ENCODE peak calls at places on chromosomes 6 and 20, in five cellular contexts. P is AG09319, A is Daoy, Z is Peyer's patch, B is type B pancreatic cell. N is an unnamed sample.

GRCh38 chr6:53161481-53162009 is 12.9 kb upstream of the GCM1 start:
- DNase-seq in A (no peak), Z (no peak), P (no peak), B (no peak), N (no peak)

GRCh38 chr6:5997420-5998093 is 9.2 kb downstream of the NRN1 start:
- DNase-seq in B (no peak), P (no peak), Z (peak), A (peak), N (peak)

GRCh38 chr6:105879902-105880547 is 206.1 kb upstream of the PRDM1 start:
- DNase-seq in B (no peak), P (no peak), Z (no peak), A (no peak), N (peak)

GRCh38 chr20:23683807-23684206 is 5.0 kb downstream of the CST4 start:
- DNase-seq in Z (no peak), B (no peak), A (no peak), P (no peak), N (no peak)

GRCh38 chr20:25045343-25045712 is 12.6 kb downstream of the ACSS1 start:
- DNase-seq in Z (peak), P (no peak), B (no peak), A (no peak), N (no peak)

GRCh38 chr6:81727876-81728517 is 24.5 kb downstream of the TENT5A start:
- DNase-seq in B (no peak), P (no peak), A (no peak), Z (no peak), N (no peak)

GRCh38 chr6:11999245-11999644 is 12.9 kb upstream of the HIVEP1 start:
- DNase-seq in A (no peak), Z (no peak), P (no peak), B (no peak), N (no peak)

GRCh38 chr6:121520337-121521163 is 85.1 kb downstream of the GJA1 start:
- DNase-seq in B (no peak), A (peak), Z (no peak), P (peak), N (no peak)

GRCh38 chr20:35845561-35845960 is 73.7 kb downstream of the PHF20 start:
- DNase-seq in B (no peak), A (peak), P (no peak), Z (no peak), N (no peak)

GRCh38 chr6:119306396-119306968 is 43.1 kb downstream of the MAN1A1 start:
- DNase-seq in Z (no peak), B (no peak), P (no peak), A (no peak), N (no peak)

GRCh38 chr6:235763-236360 is 56.4 kb upstream of the DUSP22 start:
- DNase-seq in A (peak), P (peak), Z (no peak), B (no peak), N (no peak)

GRCh38 chr20:19291818-19292132 is 79.3 kb downstream of the SLC24A3 start:
- DNase-seq in A (no peak), P (no peak), Z (no peak), B (no peak), N (no peak)

GRCh38 chr20:3993109-3993508 is 22.2 kb downstream of the RNF24 start:
- DNase-seq in Z (no peak), A (no peak), B (no peak), P (no peak), N (no peak)

GRCh38 chr20:22411568-22412450 is 172.6 kb downstream of the FOXA2 start:
- DNase-seq in P (peak), B (no peak), Z (no peak), A (peak), N (no peak)

GRCh38 chr20:38883981-38884733 is 42.1 kb upstream of the FAM83D start:
- DNase-seq in A (no peak), Z (peak), P (no peak), B (no peak), N (no peak)

GRCh38 chr6:164344801-164345291 is 930.3 kb downstream of the QKI start:
- DNase-seq in B (no peak), Z (no peak), P (no peak), A (no peak), N (no peak)

GRCh38 chr20:43341541-43341940 is 116.2 kb upstream of the SRSF6 start:
- DNase-seq in P (no peak), Z (no peak), B (no peak), A (no peak), N (no peak)

GRCh38 chr6:90712165-90712564 is 125.3 kb upstream of the MAP3K7 start:
- DNase-seq in B (no peak), A (no peak), Z (no peak), P (no peak), N (no peak)

N was measured in left colon.